ENCODE peak calls at places on chromosome 6, in nine cellular contexts. One of them, this sample, is unnamed.

GRCh38 chr6:98469146-98469545 is 365.2 kb upstream of the POU3F2 start:
- DNase-seq in fibroblast of mammary gland: no peak
- DNase-seq in fibroblast of lung: no peak
- DNase-seq in psoas muscle: no peak
- DNase-seq in epithelial cell of esophagus: no peak
- DNase-seq in H1: no peak
- DNase-seq in neural progenitor cell: no peak
- DNase-seq in HL-60: no peak
- DNase-seq in retinal pigment epithelial cell: no peak
- DNase-seq in this sample: no peak

GRCh38 chr6:169158182-169158573 is 95.5 kb downstream of the THBS2 start:
- DNase-seq in fibroblast of mammary gland: peak; percentile 72
- DNase-seq in fibroblast of lung: peak; percentile 94
- DNase-seq in psoas muscle: peak; percentile 55
- DNase-seq in epithelial cell of esophagus: no peak
- DNase-seq in H1: no peak
- DNase-seq in neural progenitor cell: no peak
- DNase-seq in HL-60: no peak
- DNase-seq in retinal pigment epithelial cell: peak; percentile 5
- DNase-seq in this sample: no peak

GRCh38 chr6:108068182-108068581 is 6.4 kb downstream of the OSTM1 start:
- DNase-seq in fibroblast of mammary gland: no peak
- DNase-seq in fibroblast of lung: no peak
- DNase-seq in psoas muscle: no peak
- DNase-seq in epithelial cell of esophagus: no peak
- DNase-seq in H1: no peak
- DNase-seq in neural progenitor cell: no peak
- DNase-seq in HL-60: no peak
- DNase-seq in retinal pigment epithelial cell: no peak
- DNase-seq in this sample: no peak

GRCh38 chr6:152750694-152751093 is at the start of gene VIP:
- DNase-seq in fibroblast of mammary gland: peak; percentile 36
- DNase-seq in fibroblast of lung: peak; percentile 6
- DNase-seq in psoas muscle: no peak
- DNase-seq in epithelial cell of esophagus: peak; percentile 66
- DNase-seq in H1: peak; percentile 36
- DNase-seq in neural progenitor cell: peak; percentile 82
- DNase-seq in HL-60: no peak
- DNase-seq in retinal pigment epithelial cell: no peak
- DNase-seq in this sample: no peak

GRCh38 chr6:136696238-136696637 is 96.0 kb downstream of the MAP3K5 start:
- DNase-seq in fibroblast of mammary gland: peak; percentile 56
- DNase-seq in fibroblast of lung: peak; percentile 60
- DNase-seq in psoas muscle: no peak
- DNase-seq in epithelial cell of esophagus: peak; percentile 85
- DNase-seq in H1: no peak
- DNase-seq in neural progenitor cell: no peak
- DNase-seq in HL-60: no peak
- DNase-seq in retinal pigment epithelial cell: no peak
- DNase-seq in this sample: no peak

GRCh38 chr6:137866200-137866913 is 702 bp upstream of the TNFAIP3 start:
- DNase-seq in fibroblast of mammary gland: no peak
- DNase-seq in fibroblast of lung: peak; percentile 18
- DNase-seq in psoas muscle: no peak
- DNase-seq in epithelial cell of esophagus: peak; percentile 40
- DNase-seq in H1: no peak
- DNase-seq in neural progenitor cell: peak; percentile 65
- DNase-seq in HL-60: no peak
- DNase-seq in retinal pigment epithelial cell: no peak
- DNase-seq in this sample: peak; percentile 57

GRCh38 chr6:39610229-39610628 is 115.0 kb downstream of the KIF6 start:
- DNase-seq in fibroblast of mammary gland: peak; percentile 7
- DNase-seq in fibroblast of lung: peak; percentile 9
- DNase-seq in psoas muscle: no peak
- DNase-seq in epithelial cell of esophagus: no peak
- DNase-seq in H1: no peak
- DNase-seq in neural progenitor cell: no peak
- DNase-seq in HL-60: no peak
- DNase-seq in retinal pigment epithelial cell: peak; percentile 59
- DNase-seq in this sample: no peak

GRCh38 chr6:107132330-107132954 is 17.1 kb upstream of the BEND3 start:
- DNase-seq in fibroblast of mammary gland: peak; percentile 39
- DNase-seq in fibroblast of lung: peak; percentile 45
- DNase-seq in psoas muscle: no peak
- DNase-seq in epithelial cell of esophagus: peak; percentile 16
- DNase-seq in H1: no peak
- DNase-seq in neural progenitor cell: peak; percentile 37
- DNase-seq in HL-60: no peak
- DNase-seq in retinal pigment epithelial cell: no peak
- DNase-seq in this sample: no peak

GRCh38 chr6:8110725-8111124 is 8.4 kb upstream of the EEF1E1 start:
- DNase-seq in fibroblast of mammary gland: no peak
- DNase-seq in fibroblast of lung: no peak
- DNase-seq in psoas muscle: no peak
- DNase-seq in epithelial cell of esophagus: no peak
- DNase-seq in H1: no peak
- DNase-seq in neural progenitor cell: no peak
- DNase-seq in HL-60: no peak
- DNase-seq in retinal pigment epithelial cell: no peak
- DNase-seq in this sample: no peak

GRCh38 chr6:107362271-107362604 is 97.1 kb downstream of the PDSS2 start:
- DNase-seq in fibroblast of mammary gland: no peak
- DNase-seq in fibroblast of lung: no peak
- DNase-seq in psoas muscle: no peak
- DNase-seq in epithelial cell of esophagus: no peak
- DNase-seq in H1: no peak
- DNase-seq in neural progenitor cell: no peak
- DNase-seq in HL-60: no peak
- DNase-seq in retinal pigment epithelial cell: no peak
- DNase-seq in this sample: no peak

GRCh38 chr6:73262701-73263569 is at the start of gene KHDC1:
- DNase-seq in fibroblast of mammary gland: peak; percentile 52
- DNase-seq in fibroblast of lung: peak; percentile 49
- DNase-seq in psoas muscle: peak; percentile 65
- DNase-seq in epithelial cell of esophagus: peak; percentile 38
- DNase-seq in H1: peak; percentile 50
- DNase-seq in neural progenitor cell: peak; percentile 73
- DNase-seq in HL-60: peak; percentile 30
- DNase-seq in retinal pigment epithelial cell: no peak
- DNase-seq in this sample: no peak
- TF ChIP-seq CTCF in fibroblast of mammary gland: no peak
- TF ChIP-seq CTCF in fibroblast of lung: peak; percentile 13
- TF ChIP-seq CTCF in psoas muscle: no peak
- TF ChIP-seq CTCF in epithelial cell of esophagus: no peak
- TF ChIP-seq CTCF in H1: no peak
- TF ChIP-seq CTCF in neural progenitor cell: no peak
- TF ChIP-seq CTCF in HL-60: no peak
- TF ChIP-seq CTCF in retinal pigment epithelial cell: peak; percentile 14
- TF ChIP-seq CTCF in this sample: no peak

GRCh38 chr6:35496851-35497570 is at the start of gene TEAD3:
- DNase-seq in fibroblast of mammary gland: peak; percentile 67
- DNase-seq in fibroblast of lung: peak; percentile 78
- DNase-seq in psoas muscle: peak; percentile 78
- DNase-seq in epithelial cell of esophagus: peak; percentile 77
- DNase-seq in H1: no peak
- DNase-seq in neural progenitor cell: peak; percentile 96
- DNase-seq in HL-60: no peak
- DNase-seq in retinal pigment epithelial cell: no peak
- DNase-seq in this sample: no peak
- TF ChIP-seq CTCF in fibroblast of mammary gland: no peak
- TF ChIP-seq CTCF in fibroblast of lung: no peak
- TF ChIP-seq CTCF in psoas muscle: no peak
- TF ChIP-seq CTCF in epithelial cell of esophagus: no peak
- TF ChIP-seq CTCF in H1: no peak
- TF ChIP-seq CTCF in neural progenitor cell: peak; percentile 52
- TF ChIP-seq CTCF in HL-60: no peak
- TF ChIP-seq CTCF in retinal pigment epithelial cell: no peak
- TF ChIP-seq CTCF in this sample: no peak

GRCh38 chr6:87472525-87473418 is at the start of gene SLC35A1:
- DNase-seq in fibroblast of mammary gland: peak; percentile 81
- DNase-seq in fibroblast of lung: peak; percentile 83
- DNase-seq in psoas muscle: peak; percentile 93
- DNase-seq in epithelial cell of esophagus: peak; percentile 84
- DNase-seq in H1: peak; percentile 44
- DNase-seq in neural progenitor cell: peak; percentile 87
- DNase-seq in HL-60: peak; percentile 81
- DNase-seq in retinal pigment epithelial cell: peak; percentile 24
- DNase-seq in this sample: peak; percentile 67
- TF ChIP-seq CTCF in fibroblast of mammary gland: no peak
- TF ChIP-seq CTCF in fibroblast of lung: peak; percentile 18
- TF ChIP-seq CTCF in psoas muscle: peak; percentile 24
- TF ChIP-seq CTCF in epithelial cell of esophagus: no peak
- TF ChIP-seq CTCF in H1: no peak
- TF ChIP-seq CTCF in neural progenitor cell: no peak
- TF ChIP-seq CTCF in HL-60: no peak
- TF ChIP-seq CTCF in retinal pigment epithelial cell: peak; percentile 27
- TF ChIP-seq CTCF in this sample: peak; percentile 15

GRCh38 chr6:144244688-144245087 is 40.4 kb upstream of the UTRN start:
- DNase-seq in fibroblast of mammary gland: no peak
- DNase-seq in fibroblast of lung: no peak
- DNase-seq in psoas muscle: no peak
- DNase-seq in epithelial cell of esophagus: no peak
- DNase-seq in H1: no peak
- DNase-seq in neural progenitor cell: no peak
- DNase-seq in HL-60: no peak
- DNase-seq in retinal pigment epithelial cell: no peak
- DNase-seq in this sample: no peak
- TF ChIP-seq CTCF in fibroblast of mammary gland: no peak
- TF ChIP-seq CTCF in fibroblast of lung: no peak
- TF ChIP-seq CTCF in psoas muscle: no peak
- TF ChIP-seq CTCF in epithelial cell of esophagus: no peak
- TF ChIP-seq CTCF in H1: peak; percentile 31
- TF ChIP-seq CTCF in neural progenitor cell: no peak
- TF ChIP-seq CTCF in HL-60: no peak
- TF ChIP-seq CTCF in retinal pigment epithelial cell: peak; percentile 8
- TF ChIP-seq CTCF in this sample: no peak

DNA sequence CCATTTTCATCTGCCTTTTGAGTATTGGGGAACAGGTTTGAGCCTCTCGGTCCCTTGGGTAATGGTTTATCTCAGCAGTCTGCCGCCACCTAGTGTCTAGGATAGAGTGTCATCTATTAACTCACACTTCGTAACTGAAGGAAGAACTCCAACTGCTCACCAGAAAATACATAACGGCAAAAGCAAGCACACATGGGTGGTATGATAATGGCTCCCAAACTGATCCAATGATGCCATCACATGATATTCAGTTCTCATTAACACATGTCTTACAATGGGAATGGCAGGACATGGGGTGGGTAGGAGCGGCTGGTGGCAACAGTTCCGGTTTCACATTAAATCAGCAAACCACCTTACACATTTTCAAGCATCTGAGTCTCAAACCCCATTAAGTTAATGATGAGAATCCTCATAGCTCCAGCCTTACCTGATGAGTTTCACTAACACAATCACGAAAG is 110.7 kb upstream of the PHACTR1 start:
- DNase-seq in fibroblast of mammary gland: peak; percentile 71
- DNase-seq in fibroblast of lung: peak; percentile 65
- DNase-seq in psoas muscle: no peak
- DNase-seq in epithelial cell of esophagus: peak; percentile 85
- DNase-seq in H1: no peak
- DNase-seq in neural progenitor cell: peak; percentile 85
- DNase-seq in HL-60: peak; percentile 71
- DNase-seq in retinal pigment epithelial cell: no peak
- DNase-seq in this sample: peak; percentile 49
- TF ChIP-seq CTCF in fibroblast of mammary gland: peak; percentile 82
- TF ChIP-seq CTCF in fibroblast of lung: peak; percentile 72
- TF ChIP-seq CTCF in psoas muscle: peak; percentile 63
- TF ChIP-seq CTCF in epithelial cell of esophagus: peak; percentile 81
- TF ChIP-seq CTCF in H1: no peak
- TF ChIP-seq CTCF in neural progenitor cell: peak; percentile 86
- TF ChIP-seq CTCF in HL-60: peak; percentile 52
- TF ChIP-seq CTCF in retinal pigment epithelial cell: peak; percentile 75
- TF ChIP-seq CTCF in this sample: peak; percentile 79

GRCh38 chr6:144320746-144321145 is 35.6 kb downstream of the UTRN start:
- DNase-seq in fibroblast of mammary gland: no peak
- DNase-seq in fibroblast of lung: no peak
- DNase-seq in psoas muscle: no peak
- DNase-seq in epithelial cell of esophagus: no peak
- DNase-seq in H1: no peak
- DNase-seq in neural progenitor cell: no peak
- DNase-seq in HL-60: no peak
- DNase-seq in retinal pigment epithelial cell: no peak
- DNase-seq in this sample: no peak

GRCh38 chr6:144325232-144325631 is 40.1 kb downstream of the UTRN start:
- DNase-seq in fibroblast of mammary gland: no peak
- DNase-seq in fibroblast of lung: no peak
- DNase-seq in psoas muscle: no peak
- DNase-seq in epithelial cell of esophagus: no peak
- DNase-seq in H1: no peak
- DNase-seq in neural progenitor cell: no peak
- DNase-seq in HL-60: no peak
- DNase-seq in retinal pigment epithelial cell: no peak
- DNase-seq in this sample: no peak

GRCh38 chr6:144319193-144319592 is 34.1 kb downstream of the UTRN start:
- DNase-seq in fibroblast of mammary gland: peak; percentile 24
- DNase-seq in fibroblast of lung: no peak
- DNase-seq in psoas muscle: no peak
- DNase-seq in epithelial cell of esophagus: no peak
- DNase-seq in H1: no peak
- DNase-seq in neural progenitor cell: no peak
- DNase-seq in HL-60: no peak
- DNase-seq in retinal pigment epithelial cell: no peak
- DNase-seq in this sample: no peak

GRCh38 chr6:144317736-144318135 is 32.6 kb downstream of the UTRN start:
- DNase-seq in fibroblast of mammary gland: peak; percentile 60
- DNase-seq in fibroblast of lung: no peak
- DNase-seq in psoas muscle: no peak
- DNase-seq in epithelial cell of esophagus: no peak
- DNase-seq in H1: no peak
- DNase-seq in neural progenitor cell: no peak
- DNase-seq in HL-60: no peak
- DNase-seq in retinal pigment epithelial cell: no peak
- DNase-seq in this sample: no peak

GRCh38 chr6:144321839-144322591 is 36.9 kb downstream of the UTRN start:
- DNase-seq in fibroblast of mammary gland: peak; percentile 65
- DNase-seq in fibroblast of lung: peak; percentile 43
- DNase-seq in psoas muscle: no peak
- DNase-seq in epithelial cell of esophagus: no peak
- DNase-seq in H1: no peak
- DNase-seq in neural progenitor cell: peak; percentile 20
- DNase-seq in HL-60: no peak
- DNase-seq in retinal pigment epithelial cell: no peak
- DNase-seq in this sample: no peak
- TF ChIP-seq CTCF in fibroblast of mammary gland: no peak
- TF ChIP-seq CTCF in fibroblast of lung: no peak
- TF ChIP-seq CTCF in psoas muscle: no peak
- TF ChIP-seq CTCF in epithelial cell of esophagus: no peak
- TF ChIP-seq CTCF in H1: no peak
- TF ChIP-seq CTCF in neural progenitor cell: no peak
- TF ChIP-seq CTCF in HL-60: no peak
- TF ChIP-seq CTCF in retinal pigment epithelial cell: no peak
- TF ChIP-seq CTCF in this sample: no peak

This sample was measured in CD14-positive monocyte.